ENCODE peak calls at places on chromosomes 13 and 19, in five cellular contexts. L, Q, P, Z and O are unnamed samples.

GRCh38 chr13:60617863-60618733 is 221.1 kb downstream of the TDRD3 start:
- DNase-seq in L (no peak), Q (no peak), P (no peak), Z (peak; percentile 36), O (no peak)

GRCh38 chr13:94280357-94280756 is 199.1 kb downstream of the DCT start:
- DNase-seq in L (no peak), Q (no peak), P (no peak), Z (peak; percentile 36), O (no peak)

GRCh38 chr13:112349681-112350080 is 26.5 kb upstream of the SPACA7 start:
- DNase-seq in L (no peak), Q (no peak), P (no peak), Z (no peak), O (no peak)

GRCh38 chr19:18173572-18174294 is at the start of gene IFI30:
- DNase-seq in L (peak; percentile 89), Q (peak; percentile 65), P (peak; percentile 97), Z (no peak), O (peak; percentile 96)

GRCh38 chr19:55678121-55678671 is 3.2 kb downstream of the EPN1 start:
- DNase-seq in L (peak; percentile 82), Q (peak; percentile 29), P (no peak), Z (no peak), O (peak; percentile 70)

GRCh38 chr19:45995715-45996385 is 583 bp downstream of the CCDC61 start:
- DNase-seq in L (no peak), Q (no peak), P (no peak), Z (peak; percentile 67), O (no peak)

GRCh38 chr19:2800506-2800905 is 15.2 kb downstream of the THOP1 start:
- DNase-seq in L (no peak), Q (no peak), P (peak; percentile 70), Z (no peak), O (no peak)

GRCh38 chr13:33611016-33611805 is 206.7 kb upstream of the RFC3 start:
- DNase-seq in L (no peak), Q (peak; percentile 78), P (peak; percentile 67), Z (peak; percentile 64), O (peak; percentile 34)

GRCh38 chr13:71149498-71150363 is 717.3 kb downstream of the DACH1 start:
- DNase-seq in L (no peak), Q (no peak), P (no peak), Z (no peak), O (peak; percentile 83)

DNA sequence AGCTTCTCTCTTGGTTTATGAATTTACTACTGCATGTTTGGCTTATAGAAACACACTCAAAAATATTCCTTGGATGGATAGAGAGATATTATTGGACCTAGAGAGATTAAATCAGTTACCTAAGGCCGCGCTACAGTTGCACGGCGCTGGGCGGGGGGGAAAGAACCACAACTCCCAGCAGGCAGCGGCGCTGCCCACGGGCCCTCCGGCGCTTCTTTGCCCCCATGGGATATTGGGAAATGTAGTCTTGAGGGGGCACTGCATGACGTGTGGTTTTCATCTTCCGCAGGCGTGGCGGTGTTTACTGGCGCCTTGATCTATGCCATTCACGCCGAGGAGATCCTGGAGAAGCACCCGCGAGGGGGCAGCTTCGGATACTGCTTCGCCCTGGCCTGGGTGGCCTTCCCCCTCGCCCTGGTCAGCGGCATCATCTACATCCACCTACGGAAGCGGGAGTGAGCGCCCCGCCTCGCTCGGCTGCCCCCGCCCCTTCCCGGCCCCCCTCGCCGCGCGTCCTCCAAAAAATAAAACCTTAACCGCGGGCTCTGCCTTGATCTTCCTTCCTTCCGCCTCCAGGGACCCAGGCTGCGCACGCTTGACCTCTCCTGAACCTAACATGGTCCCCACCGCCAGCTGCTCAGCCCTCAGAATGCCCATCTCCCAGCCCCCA is 4.8 kb downstream of the EMP3 start:
- DNase-seq in L (peak; percentile 79), Q (peak; percentile 81), P (peak; percentile 38), Z (no peak), O (peak; percentile 87)
- TF ChIP-seq CTCF in L (peak; percentile 33), Q (no peak), P (no peak), Z (no peak), O (peak; percentile 6)

DNA sequence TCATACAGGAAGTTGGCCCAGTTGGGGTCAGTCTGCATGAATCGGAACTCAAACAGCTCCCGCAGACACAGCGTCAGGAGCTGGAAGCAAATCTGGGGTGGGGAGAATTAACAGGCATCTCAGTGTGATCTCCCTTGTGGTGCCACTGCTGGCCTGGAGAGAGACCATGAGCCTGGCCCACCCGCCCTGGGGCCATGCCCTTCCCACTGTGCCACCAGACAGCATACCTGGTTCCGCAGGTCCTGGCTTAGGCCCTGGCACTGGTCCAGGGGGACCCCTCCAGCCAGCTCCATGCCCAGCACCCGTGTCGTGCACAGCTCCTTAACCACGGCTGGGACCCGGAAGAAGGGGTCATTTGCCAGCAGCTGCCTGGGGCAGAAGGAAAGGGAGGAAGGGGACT is 9.6 kb upstream of the NUMBL start:
- DNase-seq in L (no peak), Q (no peak), P (peak; percentile 52), Z (no peak), O (no peak)
- TF ChIP-seq CTCF in L (no peak), Q (no peak), P (no peak), Z (no peak), O (no peak)

GRCh38 chr19:34556500-34556899 is 74.9 kb downstream of the WTIP start:
- DNase-seq in L (no peak), Q (peak; percentile 20), P (no peak), Z (no peak), O (peak; percentile 79)
- TF ChIP-seq CTCF in L (peak; percentile 3), Q (peak; percentile 57), P (peak; percentile 71), Z (peak; percentile 27), O (peak; percentile 41)

DNA sequence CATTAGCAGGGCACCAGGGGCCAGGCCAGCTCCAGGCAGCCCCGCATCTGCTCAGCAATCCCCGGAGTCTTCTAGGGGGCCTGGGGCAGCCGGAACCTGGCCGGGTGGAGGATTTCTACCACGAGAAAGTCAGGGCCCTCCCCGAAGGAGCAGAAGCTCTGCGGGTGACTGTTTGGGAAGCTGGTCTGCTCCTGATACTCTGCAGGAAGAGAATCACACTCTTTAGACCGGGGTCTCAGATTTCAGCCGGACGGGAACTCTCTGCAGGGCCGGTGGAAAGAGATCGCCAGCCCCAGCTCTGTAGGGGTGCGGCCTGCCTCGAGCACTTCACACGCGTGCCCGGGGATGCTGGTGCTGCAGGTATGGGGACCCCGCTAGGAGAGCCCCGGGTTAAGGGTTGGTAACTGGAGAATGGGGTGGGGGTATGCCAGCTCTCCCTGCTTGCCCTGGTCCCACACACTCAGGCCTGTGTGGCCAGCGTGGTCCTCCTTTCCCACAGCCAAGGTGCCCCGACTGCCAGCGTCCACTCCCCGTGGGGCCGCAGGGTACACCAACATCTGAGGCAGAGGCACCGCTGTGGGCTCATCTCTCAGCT is 20.1 kb downstream of the RASA3 start:
- DNase-seq in L (no peak), Q (no peak), P (peak; percentile 9), Z (peak; percentile 45), O (no peak)
- TF ChIP-seq CTCF in L (no peak), Q (no peak), P (no peak), Z (no peak), O (no peak)

DNA sequence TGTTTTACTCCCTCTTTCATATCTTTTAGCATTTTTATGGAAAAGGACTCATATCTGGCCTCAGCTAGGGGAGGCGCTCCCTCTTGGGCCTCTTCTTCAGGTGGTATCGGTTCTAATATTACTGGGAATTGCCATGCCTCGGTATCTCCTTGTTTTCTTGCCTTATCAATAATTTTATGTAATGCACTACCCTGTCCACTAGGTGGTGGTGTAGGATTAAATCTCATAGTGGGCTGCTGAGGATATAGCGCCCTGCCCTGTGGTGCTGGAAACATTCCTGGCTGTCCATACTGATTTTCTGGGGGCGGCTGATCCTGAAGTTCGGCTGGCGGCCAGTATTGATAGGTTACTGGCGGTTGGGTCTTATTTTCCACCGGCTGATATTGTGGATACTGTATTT is 35.8 kb downstream of the ZNF420 start:
- DNase-seq in L (no peak), Q (no peak), P (no peak), Z (no peak), O (no peak)
- TF ChIP-seq CTCF in L (no peak), Q (no peak), P (no peak), Z (no peak), O (no peak)